ENCODE peak calls at places on chromosomes 11 and 22, in seven cellular contexts. N is NCI-H774; S is stimulated activated CD8-positive, alpha-beta memory T cell treated with anti-CD3 and anti-CD28 coated beads, Interleukin-4, amount 100 ng/mL, for 4 hours; I is caudate nucleus; M is midbrain; O is PC-3; A is GM03348. U is an unnamed sample.

GRCh38 chr11:120539681-120540369 is 28.3 kb downstream of the GRIK4 start:
- DNase-seq in O (peak), A (peak), N (no peak), S (no peak), I (no peak), M (no peak), U (no peak)

GRCh38 chr11:235998-236773 is at the start of gene SIRT3:
- DNase-seq in N (peak), S (peak), I (peak), A (peak), M (peak), O (peak), U (peak)

GRCh38 chr22:42314709-42315391 is 44.4 kb upstream of the TCF20 start:
- DNase-seq in M (no peak), A (no peak), N (no peak), I (no peak), S (no peak), O (no peak), U (no peak)

GRCh38 chr11:64360403-64360980 is 1.5 kb downstream of the RPS6KA4 start:
- DNase-seq in S (no peak), O (no peak), I (no peak), N (no peak), A (no peak), M (no peak), U (no peak)

GRCh38 chr11:4665424-4665823 is 21.6 kb downstream of the OR51E1 start:
- DNase-seq in I (no peak), S (no peak), A (no peak), N (no peak), O (no peak), M (no peak), U (no peak)

GRCh38 chr11:108875134-108875533 is 210.3 kb downstream of the DDX10 start:
- DNase-seq in A (no peak), N (no peak), O (no peak), M (no peak), S (no peak), I (no peak), U (no peak)

GRCh38 chr11:130403301-130403804 is 25.1 kb downstream of the ADAMTS8 start:
- DNase-seq in O (peak), N (no peak), I (peak), A (peak), S (no peak), M (peak), U (no peak)

GRCh38 chr11:73194593-73194992 is 23.5 kb upstream of the P2RY2 start:
- DNase-seq in O (peak), N (no peak), A (no peak), I (no peak), M (no peak), S (no peak), U (no peak)

GRCh38 chr22:24753919-24754318 is 20.6 kb downstream of the PIWIL3 start:
- DNase-seq in I (no peak), N (no peak), S (no peak), A (no peak), O (no peak), M (no peak), U (no peak)

GRCh38 chr11:79160786-79161403 is 279.9 kb downstream of the TENM4 start:
- DNase-seq in I (no peak), S (no peak), M (peak), O (peak), N (no peak), A (peak), U (peak)

GRCh38 chr11:86594746-86595145 is 77.7 kb downstream of the ME3 start:
- DNase-seq in I (no peak), A (no peak), O (peak), N (no peak), M (no peak), S (no peak), U (peak)

GRCh38 chr22:46224771-46225290 is 25.3 kb downstream of the CDPF1 start:
- DNase-seq in M (no peak), N (no peak), I (no peak), A (no peak), S (no peak), O (no peak), U (no peak)

GRCh38 chr22:20118572-20119020 is 1.6 kb upstream of the TRMT2A start:
- DNase-seq in I (no peak), S (no peak), M (no peak), A (no peak), O (no peak), N (no peak), U (no peak)

GRCh38 chr22:45896153-45896951 is 80.6 kb downstream of the WNT7B start:
- DNase-seq in I (no peak), S (no peak), O (peak), A (no peak), N (no peak), M (no peak), U (no peak)

GRCh38 chr11:66227700-66228099 is 40.7 kb upstream of the RAB1B start:
- DNase-seq in N (no peak), A (no peak), M (no peak), O (no peak), S (no peak), I (no peak), U (no peak)

GRCh38 chr11:1339066-1339675 is 29.7 kb upstream of the TOLLIP start:
- DNase-seq in I (no peak), S (no peak), O (no peak), M (no peak), A (no peak), N (no peak), U (no peak)

GRCh38 chr11:67268036-67268683 is 1.9 kb downstream of the GRK2 start:
- DNase-seq in M (no peak), A (no peak), N (no peak), I (no peak), O (no peak), S (no peak), U (no peak)

GRCh38 chr11:126169291-126169690 is 42.2 kb downstream of the RPUSD4 start:
- DNase-seq in N (no peak), O (no peak), M (no peak), I (no peak), S (no peak), A (no peak), U (no peak)

U was measured in dermis microvascular lymphatic vessel endothelial cell.